ENCODE peak calls at places on chromosomes 5 and 9, in six cellular contexts. C is cardiac muscle cell, R is GM23248, X is tibial nerve, O is neuronal stem cell, U is colonic mucosa. I is an unnamed sample.

GRCh38 chr9:69397384-69398214 is 72.6 kb downstream of the ENTREP1 start:
- DNase-seq in C (no peak), R (peak; percentile 61), X (no peak), O (no peak), U (no peak), I (no peak)

GRCh38 chr9:114016101-114016500 is 62.0 kb downstream of the AMBP start:
- DNase-seq in C (no peak), R (no peak), X (no peak), O (no peak), U (peak; percentile 11), I (no peak)

GRCh38 chr5:143245929-143246561 is 157.4 kb downstream of the NR3C1 start:
- DNase-seq in C (no peak), R (peak; percentile 97), X (no peak), O (no peak), U (no peak), I (no peak)

GRCh38 chr9:109604788-109605187 is 106.7 kb upstream of the PTPN3 start:
- DNase-seq in C (no peak), R (no peak), X (no peak), O (no peak), U (no peak), I (no peak)

GRCh38 chr5:90000351-90000750 is 409.2 kb downstream of the CETN3 start:
- DNase-seq in C (no peak), R (no peak), X (no peak), O (no peak), U (no peak), I (no peak)

GRCh38 chr9:110104201-110104845 is 103.6 kb downstream of the C9orf152 start:
- DNase-seq in C (no peak), R (peak; percentile 41), X (no peak), O (no peak), U (no peak), I (no peak)

GRCh38 chr9:135081731-135082130 is 5.7 kb upstream of the OLFM1 start:
- DNase-seq in C (no peak), R (no peak), X (no peak), O (no peak), U (no peak), I (no peak)

GRCh38 chr5:82405618-82406199 is 127.6 kb upstream of the RPS23 start:
- DNase-seq in C (no peak), R (peak; percentile 97), X (no peak), O (no peak), U (no peak), I (no peak)

GRCh38 chr9:93259490-93260289 is 75.8 kb downstream of the WNK2 start:
- DNase-seq in C (no peak), R (no peak), X (no peak), O (no peak), U (peak; percentile 16), I (no peak)

GRCh38 chr5:126384985-126385384 is 38.2 kb upstream of the GRAMD2B start:
- DNase-seq in C (no peak), R (peak; percentile 77), X (no peak), O (no peak), U (no peak), I (no peak)

GRCh38 chr9:87180361-87180760 is 233.1 kb upstream of the GAS1 start:
- DNase-seq in C (no peak), R (no peak), X (no peak), O (no peak), U (no peak), I (no peak)

GRCh38 chr5:172541119-172541763 is 86.9 kb upstream of the SH3PXD2B start:
- DNase-seq in C (peak; percentile 77), R (no peak), X (peak; percentile 9), O (no peak), U (peak; percentile 6), I (no peak)

GRCh38 chr5:41246376-41246775 is 33.0 kb upstream of the C6 start:
- DNase-seq in C (no peak), R (peak; percentile 77), X (no peak), O (no peak), U (no peak), I (no peak)

GRCh38 chr5:76720988-76721569 is 5.2 kb downstream of the F2R start:
- DNase-seq in C (no peak), R (no peak), X (no peak), O (no peak), U (no peak), I (no peak)

GRCh38 chr9:77876091-77876490 is 155.5 kb downstream of the GNAQ start:
- DNase-seq in C (peak; percentile 58), R (peak; percentile 32), X (no peak), O (no peak), U (no peak), I (no peak)

GRCh38 chr5:75837258-75837841 is 120.1 kb upstream of the POC5 start:
- DNase-seq in C (no peak), R (no peak), X (no peak), O (no peak), U (no peak), I (no peak)

GRCh38 chr9:82560036-82560435 is 502.9 kb downstream of the RASEF start:
- DNase-seq in C (no peak), R (no peak), X (no peak), O (no peak), U (no peak), I (no peak)

GRCh38 chr5:172584638-172585037 is 56.4 kb upstream of the NEURL1B start:
- DNase-seq in C (no peak), R (no peak), X (no peak), O (no peak), U (no peak), I (no peak)

GRCh38 chr9:134271338-134272301 is 54.6 kb upstream of the RXRA start:
- DNase-seq in C (no peak), R (no peak), X (no peak), O (no peak), U (no peak), I (no peak)

GRCh38 chr5:33258553-33258952 is 182.2 kb upstream of the TARS1 start:
- DNase-seq in C (no peak), R (peak; percentile 72), X (no peak), O (no peak), U (no peak), I (no peak)

GRCh38 chr5:174555726-174556125 is 168.7 kb upstream of the MSX2 start:
- DNase-seq in C (no peak), R (no peak), X (no peak), O (no peak), U (no peak), I (no peak)

GRCh38 chr9:130824079-130824478 is 11.0 kb upstream of the ABL1 start:
- DNase-seq in C (no peak), R (no peak), X (no peak), O (no peak), U (no peak), I (no peak)

GRCh38 chr9:36642817-36643216 is 70.1 kb downstream of the MELK start:
- DNase-seq in C (no peak), R (no peak), X (no peak), O (no peak), U (no peak), I (no peak)
- H3K36me3 ChIP-seq in C (no peaks in the 10 kb centered on the region), R (no peaks in the 10 kb centered on the region), X (no peaks in the 10 kb centered on the region), O (peaks cover 89% of the 10 kb centered on the region), U (no peaks in the 10 kb centered on the region), I (no peaks in the 10 kb centered on the region)

GRCh38 chr9:124884376-124884775 is 22.4 kb downstream of the ARPC5L start:
- DNase-seq in C (no peak), R (no peak), X (no peak), O (no peak), U (no peak), I (no peak)

GRCh38 chr9:124886866-124887492 is 25.0 kb downstream of the ARPC5L start:
- DNase-seq in C (no peak), R (no peak), X (no peak), O (no peak), U (no peak), I (no peak)

GRCh38 chr9:124885551-124885950 is 23.6 kb downstream of the ARPC5L start:
- DNase-seq in C (no peak), R (no peak), X (no peak), O (no peak), U (no peak), I (no peak)

GRCh38 chr9:124887832-124888231 is 25.9 kb downstream of the ARPC5L start:
- DNase-seq in C (no peak), R (no peak), X (no peak), O (no peak), U (no peak), I (no peak)

DNA sequence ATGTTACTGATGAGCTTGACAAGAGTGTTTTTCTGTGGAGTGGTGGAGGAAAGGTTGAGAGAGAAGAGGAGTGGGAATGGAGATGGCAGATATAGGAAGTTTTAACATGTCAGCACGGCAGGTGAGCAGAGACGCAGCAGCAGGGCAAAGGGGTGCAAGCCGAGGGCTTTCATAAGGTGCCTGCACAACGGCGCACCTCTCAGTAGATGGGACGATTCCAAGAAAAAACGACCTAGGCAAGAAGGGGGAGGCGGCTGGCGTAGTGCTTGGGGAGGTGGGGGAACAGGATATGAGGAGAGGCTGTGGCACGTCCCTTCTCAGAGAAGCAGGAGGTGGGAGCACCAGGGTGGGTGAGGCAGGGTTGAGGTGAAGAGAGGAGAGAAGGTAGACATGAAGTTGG is 24.5 kb downstream of the ARPC5L start:
- DNase-seq in C (no peak), R (no peak), X (no peak), O (no peak), U (no peak), I (no peak)
- H3K36me3 ChIP-seq in C (peaks cover 32% of the 10 kb centered on the region), R (no peaks in the 10 kb centered on the region), X (no peaks in the 10 kb centered on the region), O (peaks cover 80% of the 10 kb centered on the region), U (peaks cover 5% of the 10 kb centered on the region), I (no peaks in the 10 kb centered on the region)

DNA sequence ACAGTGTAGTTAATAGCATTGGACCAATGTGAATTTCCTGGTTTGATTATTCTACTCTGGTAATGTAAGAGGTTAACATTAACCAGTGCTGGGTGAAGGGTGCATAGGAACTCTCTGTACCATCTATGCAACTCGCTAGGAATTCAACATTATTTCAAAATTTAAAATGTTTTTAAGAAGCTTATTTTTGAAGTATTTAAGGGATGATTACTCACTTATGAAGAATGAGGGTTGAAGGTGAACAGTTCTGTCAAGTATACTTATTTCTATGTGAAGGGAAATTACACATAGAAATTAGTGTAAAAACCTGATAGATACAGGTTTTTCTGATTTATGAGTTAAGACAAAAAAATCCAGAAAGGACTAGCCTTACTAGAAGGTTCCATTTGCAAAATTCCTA is 165.8 kb downstream of the INSYN2B start:
- DNase-seq in C (no peak), R (peak; percentile 20), X (no peak), O (no peak), U (no peak), I (no peak)
- H3K36me3 ChIP-seq in C (no peaks in the 10 kb centered on the region), R (no peaks in the 10 kb centered on the region), X (no peaks in the 10 kb centered on the region), O (no peaks in the 10 kb centered on the region), U (no peaks in the 10 kb centered on the region), I (peaks cover 72% of the 10 kb centered on the region)

GRCh38 chr9:128148509-128149000 is 698 bp upstream of the LCN2 start:
- DNase-seq in C (no peak), R (no peak), X (no peak), O (no peak), U (no peak), I (no peak)
- H3K36me3 ChIP-seq in C (no peaks in the 10 kb centered on the region), R (no peaks in the 10 kb centered on the region), X (no peaks in the 10 kb centered on the region), O (no peaks in the 10 kb centered on the region), U (no peaks in the 10 kb centered on the region), I (no peaks in the 10 kb centered on the region)